ENCODE peak calls at places on chromosome 1, in seven cellular contexts. C, U, A, Z, M, K and Y are unnamed samples.

GRCh38 chr1:62437273-62437945 is 560 bp downstream of the USP1 start:
- DNase-seq in K (no peak), C (no peak), U (peak; percentile 63), M (no peak), Z (no peak), A (no peak), Y (peak; percentile 89)

GRCh38 chr1:202274611-202275010 is 67.1 kb downstream of the UBE2T start:
- DNase-seq in M (peak; percentile 79), U (no peak), K (no peak), C (no peak), Z (no peak), A (peak; percentile 22), Y (no peak)

GRCh38 chr1:204171751-204172178 is 5.6 kb upstream of the REN start:
- DNase-seq in C (no peak), Z (peak; percentile 73), U (peak; percentile 46), M (no peak), A (peak; percentile 81), K (no peak), Y (no peak)

GRCh38 chr1:161039546-161039945 is 782 bp upstream of the TSTD1 start:
- DNase-seq in C (no peak), U (no peak), A (no peak), K (no peak), Z (no peak), M (no peak), Y (no peak)

GRCh38 chr1:216958569-216958968 is 235.3 kb upstream of the ESRRG start:
- DNase-seq in A (no peak), U (no peak), Z (no peak), C (no peak), K (no peak), M (no peak), Y (no peak)

GRCh38 chr1:99619583-99619982 is 26.3 kb upstream of the PALMD start:
- DNase-seq in A (no peak), Z (no peak), U (no peak), K (no peak), M (no peak), C (no peak), Y (no peak)

GRCh38 chr1:172018727-172019311 is 177.5 kb downstream of the DNM3 start:
- DNase-seq in K (no peak), M (no peak), Z (no peak), A (no peak), C (no peak), U (no peak), Y (no peak)

GRCh38 chr1:100989306-100990077 is 36.1 kb downstream of the DPH5 start:
- DNase-seq in C (no peak), M (no peak), Z (peak; percentile 87), U (peak; percentile 86), K (no peak), A (no peak), Y (no peak)

GRCh38 chr1:156262461-156263287 is 14.8 kb upstream of the PAQR6 start:
- DNase-seq in M (no peak), C (no peak), A (no peak), Z (peak; percentile 90), U (peak; percentile 67), K (no peak), Y (no peak)

GRCh38 chr1:187374130-187374529 is 545.4 kb downstream of the PLA2G4A start:
- DNase-seq in Z (no peak), C (no peak), K (no peak), U (no peak), A (no peak), M (peak; percentile 54), Y (no peak)

GRCh38 chr1:24501371-24502167 is 1.1 kb upstream of the RCAN3 start:
- DNase-seq in K (peak; percentile 16), U (peak; percentile 15), Z (no peak), C (peak; percentile 55), A (no peak), M (no peak), Y (peak; percentile 42)

GRCh38 chr1:218351617-218352438 is 6.7 kb downstream of the TGFB2 start:
- DNase-seq in Z (peak; percentile 84), U (peak; percentile 73), A (no peak), M (peak; percentile 65), K (peak; percentile 18), C (no peak), Y (no peak)

GRCh38 chr1:198205021-198205684 is 48.4 kb downstream of the NEK7 start:
- DNase-seq in U (no peak), Z (no peak), K (no peak), M (no peak), C (no peak), A (no peak), Y (no peak)

GRCh38 chr1:29180497-29181412 is 945 bp downstream of the SRSF4 start:
- DNase-seq in K (no peak), M (no peak), U (peak; percentile 71), Z (peak; percentile 18), A (no peak), C (no peak), Y (no peak)
- H3K4me1 ChIP-seq in K (peaks cover 44% of the 10 kb centered on the region), M (no peaks in the 10 kb centered on the region), U (peaks cover 51% of the 10 kb centered on the region), Z (peaks cover 21% of the 10 kb centered on the region), A (peaks cover 14% of the 10 kb centered on the region), C (peaks cover 52% of the 10 kb centered on the region), Y (peaks cover 64% of the 10 kb centered on the region)

GRCh38 chr1:33270379-33270778 is 14.1 kb downstream of the ZNF362 start:
- DNase-seq in U (no peak), C (no peak), K (no peak), Z (no peak), M (no peak), A (no peak), Y (no peak)

GRCh38 chr1:33272509-33272908 is 16.2 kb downstream of the ZNF362 start:
- DNase-seq in Z (no peak), K (peak; percentile 39), M (no peak), U (no peak), A (no peak), C (no peak), Y (no peak)

GRCh38 chr1:33272930-33273329 is 16.6 kb downstream of the ZNF362 start:
- DNase-seq in Z (no peak), U (no peak), A (no peak), C (no peak), K (no peak), M (no peak), Y (no peak)

GRCh38 chr1:33270808-33271465 is 14.6 kb downstream of the ZNF362 start:
- DNase-seq in U (no peak), M (no peak), C (no peak), Z (no peak), A (no peak), K (no peak), Y (no peak)

DNA sequence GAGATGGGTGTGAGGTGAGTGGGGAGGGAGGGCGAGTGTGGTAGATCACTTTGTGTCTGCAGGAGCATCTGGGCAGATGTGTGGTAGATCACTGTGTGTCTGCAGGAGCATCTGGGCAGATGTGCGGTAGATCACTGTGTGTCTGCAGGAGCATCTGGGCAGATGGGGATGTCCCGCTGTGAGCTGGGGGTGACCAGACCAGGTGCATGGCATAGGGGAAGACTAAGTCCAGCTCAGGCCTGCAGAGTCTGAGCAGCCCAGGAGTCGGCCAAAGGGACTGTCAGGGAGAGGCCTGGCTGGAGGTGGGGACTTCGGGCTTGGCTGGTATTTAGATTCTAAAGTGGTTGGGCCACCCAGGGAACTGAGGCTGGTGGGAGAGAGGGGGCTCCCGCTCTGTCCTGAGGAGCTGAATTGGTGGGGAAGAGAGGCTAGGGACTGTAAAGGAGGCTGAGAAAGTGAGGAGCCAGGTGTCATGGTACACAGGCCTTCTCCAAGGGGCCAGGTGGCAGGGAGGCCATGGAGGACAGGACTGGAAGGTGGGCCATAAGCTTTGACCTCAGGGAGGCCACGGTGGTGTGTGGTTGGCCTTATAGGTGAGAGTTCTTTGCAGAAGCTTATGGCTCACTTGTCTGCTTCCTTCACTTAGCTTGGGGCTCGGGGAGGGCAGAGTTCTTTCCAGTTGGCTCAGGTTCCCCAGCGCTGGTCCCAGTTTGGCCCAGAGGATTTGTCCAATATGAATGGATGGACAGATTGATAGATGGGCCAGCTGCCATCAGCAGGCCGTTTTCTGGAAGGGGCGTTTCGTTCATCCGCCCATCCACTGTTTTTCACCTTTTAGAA is 15.6 kb downstream of the ZNF362 start:
- DNase-seq in Z (no peak), K (no peak), M (no peak), C (no peak), U (no peak), A (no peak), Y (no peak)
- H3K4me1 ChIP-seq in Z (no peaks in the 10 kb centered on the region), K (peaks cover 24% of the 10 kb centered on the region), M (no peaks in the 10 kb centered on the region), C (peaks cover 17% of the 10 kb centered on the region), U (peaks cover 8% of the 10 kb centered on the region), A (no peaks in the 10 kb centered on the region), Y (no peaks in the 10 kb centered on the region)

GRCh38 chr1:238642231-238642630 is 744.1 kb upstream of the CHRM3 start:
- DNase-seq in A (no peak), C (no peak), Z (peak; percentile 85), U (peak; percentile 66), K (no peak), M (no peak), Y (no peak)

DNA sequence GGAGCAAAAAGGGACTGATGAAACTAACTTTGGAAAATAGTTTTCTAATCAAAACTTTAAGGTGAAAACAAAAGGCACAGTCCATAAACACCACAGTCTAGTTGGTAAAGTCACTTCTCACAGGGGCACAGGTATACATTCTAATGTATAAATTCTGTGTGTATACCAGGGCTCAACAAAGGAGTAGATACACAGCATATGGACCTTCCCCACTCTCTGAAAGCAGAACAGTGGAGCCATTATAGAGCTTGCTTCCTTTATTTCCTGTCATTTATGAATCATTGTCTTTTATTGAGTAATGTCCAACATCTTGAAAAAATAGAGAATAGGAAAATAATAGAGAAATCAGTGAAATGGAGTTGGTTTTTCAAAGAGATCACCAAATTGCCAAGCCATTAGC is 746.5 kb upstream of the CHRM3 start:
- DNase-seq in K (no peak), U (no peak), A (no peak), Z (no peak), M (no peak), C (no peak), Y (no peak)
- H3K4me1 ChIP-seq in K (no peaks in the 10 kb centered on the region), U (peaks cover 5% of the 10 kb centered on the region), A (no peaks in the 10 kb centered on the region), Z (peaks cover 3% of the 10 kb centered on the region), M (no peaks in the 10 kb centered on the region), C (no peaks in the 10 kb centered on the region), Y (no peaks in the 10 kb centered on the region)

DNA sequence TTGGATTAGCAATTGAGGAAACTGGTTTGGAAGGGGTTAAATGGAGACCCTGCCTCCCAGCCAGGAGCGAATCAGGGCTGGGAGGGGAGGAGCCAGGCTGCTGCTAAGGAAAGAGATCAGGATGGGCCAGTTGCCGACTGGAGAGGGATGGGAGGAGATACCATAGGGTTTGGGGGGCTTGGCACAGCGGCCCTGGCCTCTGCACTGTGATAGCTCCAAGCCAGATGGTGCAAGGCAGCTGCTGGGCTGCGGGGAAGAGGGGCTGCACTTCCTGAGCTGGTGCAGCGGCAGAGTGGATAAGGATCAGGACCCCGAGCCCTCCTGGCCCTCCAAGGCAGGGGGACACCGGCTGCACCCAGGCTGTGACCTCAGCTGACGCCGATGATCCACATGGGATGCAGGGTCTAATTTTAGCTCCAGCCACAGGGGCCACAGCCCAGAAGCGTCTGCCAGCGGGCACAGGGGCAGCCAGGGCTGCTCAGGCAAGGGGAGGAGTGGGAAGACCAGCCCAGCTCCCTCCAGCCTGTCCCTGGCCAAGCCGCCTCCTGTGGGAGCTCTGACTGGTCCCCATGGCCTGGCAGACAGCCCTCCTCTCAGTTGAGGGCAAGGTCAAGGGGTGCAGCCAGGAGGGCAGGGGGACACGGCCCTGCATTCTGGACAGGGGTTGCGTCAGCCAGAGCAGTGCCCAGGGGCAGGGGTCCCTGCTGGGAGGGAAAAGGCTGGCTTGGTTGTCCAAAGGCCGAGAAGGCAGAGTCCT is at the start of gene EXTL1:
- DNase-seq in K (no peak), M (peak; percentile 91), C (no peak), Z (peak; percentile 59), A (no peak), U (peak; percentile 71), Y (no peak)
- H3K4me1 ChIP-seq in K (no peaks in the 10 kb centered on the region), M (peaks cover 2% of the 10 kb centered on the region), C (peaks cover 7% of the 10 kb centered on the region), Z (peaks cover 75% of the 10 kb centered on the region), A (no peaks in the 10 kb centered on the region), U (peaks cover 37% of the 10 kb centered on the region), Y (no peaks in the 10 kb centered on the region)